ENCODE peak calls at places on chromosomes 16 and 17, in ten cellular contexts. One of them, this sample, is unnamed.

GRCh38 chr16:23348579-23349469 is 46.7 kb downstream of the SCNN1B start:
- DNase-seq in activated T-helper 9 cell treated with anti-CD3 and anti-CD28 coated beads, Interleukin-2, amount 50 U/mL, for 16 hours: no peak
- DNase-seq in GM13977: no peak
- DNase-seq in lung: no peak
- DNase-seq in T-helper 1 cell: no peak
- DNase-seq in stimulated activated CD4-positive, alpha-beta T cell treated with anti-CD3 and anti-CD28 coated beads, Interleukin-1b, Interleukin-23, amount 100 ng/mL, for 24 hours: no peak
- DNase-seq in neural crest cell: no peak
- DNase-seq in body of pancreas: no peak
- DNase-seq in left cardiac atrium: no peak
- DNase-seq in PC-3: no peak
- DNase-seq in this sample: no peak

GRCh38 chr17:56765449-56765848 is 68.3 kb downstream of the C17orf67 start:
- DNase-seq in activated T-helper 9 cell treated with anti-CD3 and anti-CD28 coated beads, Interleukin-2, amount 50 U/mL, for 16 hours: no peak
- DNase-seq in GM13977: no peak
- DNase-seq in lung: no peak
- DNase-seq in T-helper 1 cell: no peak
- DNase-seq in stimulated activated CD4-positive, alpha-beta T cell treated with anti-CD3 and anti-CD28 coated beads, Interleukin-1b, Interleukin-23, amount 100 ng/mL, for 24 hours: no peak
- DNase-seq in neural crest cell: no peak
- DNase-seq in body of pancreas: no peak
- DNase-seq in left cardiac atrium: no peak
- DNase-seq in PC-3: no peak
- DNase-seq in this sample: no peak

GRCh38 chr16:4899474-4899846 is 37.5 kb downstream of the PPL start:
- DNase-seq in activated T-helper 9 cell treated with anti-CD3 and anti-CD28 coated beads, Interleukin-2, amount 50 U/mL, for 16 hours: no peak
- DNase-seq in GM13977: no peak
- DNase-seq in lung: no peak
- DNase-seq in T-helper 1 cell: no peak
- DNase-seq in stimulated activated CD4-positive, alpha-beta T cell treated with anti-CD3 and anti-CD28 coated beads, Interleukin-1b, Interleukin-23, amount 100 ng/mL, for 24 hours: no peak
- DNase-seq in neural crest cell: no peak
- DNase-seq in body of pancreas: no peak
- DNase-seq in left cardiac atrium: no peak
- DNase-seq in PC-3: no peak
- DNase-seq in this sample: no peak

GRCh38 chr16:27918755-27919154 is 144.8 kb downstream of the GSG1L start:
- DNase-seq in activated T-helper 9 cell treated with anti-CD3 and anti-CD28 coated beads, Interleukin-2, amount 50 U/mL, for 16 hours: no peak
- DNase-seq in GM13977: no peak
- DNase-seq in lung: no peak
- DNase-seq in T-helper 1 cell: no peak
- DNase-seq in stimulated activated CD4-positive, alpha-beta T cell treated with anti-CD3 and anti-CD28 coated beads, Interleukin-1b, Interleukin-23, amount 100 ng/mL, for 24 hours: no peak
- DNase-seq in neural crest cell: no peak
- DNase-seq in body of pancreas: no peak
- DNase-seq in left cardiac atrium: no peak
- DNase-seq in PC-3: no peak
- DNase-seq in this sample: no peak

GRCh38 chr16:74817851-74818250 is 43.2 kb upstream of the FA2H start:
- DNase-seq in activated T-helper 9 cell treated with anti-CD3 and anti-CD28 coated beads, Interleukin-2, amount 50 U/mL, for 16 hours: no peak
- DNase-seq in GM13977: no peak
- DNase-seq in lung: no peak
- DNase-seq in T-helper 1 cell: no peak
- DNase-seq in stimulated activated CD4-positive, alpha-beta T cell treated with anti-CD3 and anti-CD28 coated beads, Interleukin-1b, Interleukin-23, amount 100 ng/mL, for 24 hours: no peak
- DNase-seq in neural crest cell: no peak
- DNase-seq in body of pancreas: no peak
- DNase-seq in left cardiac atrium: no peak
- DNase-seq in PC-3: no peak
- DNase-seq in this sample: no peak

GRCh38 chr17:17628388-17629008 is 37.0 kb upstream of the PEMT start:
- DNase-seq in activated T-helper 9 cell treated with anti-CD3 and anti-CD28 coated beads, Interleukin-2, amount 50 U/mL, for 16 hours: peak
- DNase-seq in GM13977: peak
- DNase-seq in lung: no peak
- DNase-seq in T-helper 1 cell: peak
- DNase-seq in stimulated activated CD4-positive, alpha-beta T cell treated with anti-CD3 and anti-CD28 coated beads, Interleukin-1b, Interleukin-23, amount 100 ng/mL, for 24 hours: peak
- DNase-seq in neural crest cell: no peak
- DNase-seq in body of pancreas: no peak
- DNase-seq in left cardiac atrium: no peak
- DNase-seq in PC-3: no peak
- DNase-seq in this sample: peak

GRCh38 chr17:58303981-58304734 is 23.4 kb upstream of the MPO start:
- DNase-seq in activated T-helper 9 cell treated with anti-CD3 and anti-CD28 coated beads, Interleukin-2, amount 50 U/mL, for 16 hours: peak
- DNase-seq in GM13977: peak
- DNase-seq in lung: peak
- DNase-seq in T-helper 1 cell: peak
- DNase-seq in stimulated activated CD4-positive, alpha-beta T cell treated with anti-CD3 and anti-CD28 coated beads, Interleukin-1b, Interleukin-23, amount 100 ng/mL, for 24 hours: peak
- DNase-seq in neural crest cell: peak
- DNase-seq in body of pancreas: peak
- DNase-seq in left cardiac atrium: peak
- DNase-seq in PC-3: peak
- DNase-seq in this sample: peak

GRCh38 chr16:64184156-64184555 is 937.7 kb downstream of the CDH11 start:
- DNase-seq in activated T-helper 9 cell treated with anti-CD3 and anti-CD28 coated beads, Interleukin-2, amount 50 U/mL, for 16 hours: no peak
- DNase-seq in GM13977: no peak
- DNase-seq in lung: no peak
- DNase-seq in T-helper 1 cell: no peak
- DNase-seq in stimulated activated CD4-positive, alpha-beta T cell treated with anti-CD3 and anti-CD28 coated beads, Interleukin-1b, Interleukin-23, amount 100 ng/mL, for 24 hours: no peak
- DNase-seq in neural crest cell: no peak
- DNase-seq in body of pancreas: no peak
- DNase-seq in left cardiac atrium: no peak
- DNase-seq in PC-3: no peak
- DNase-seq in this sample: no peak

GRCh38 chr16:88498576-88499208 is 45.6 kb downstream of the ZFPM1 start:
- DNase-seq in activated T-helper 9 cell treated with anti-CD3 and anti-CD28 coated beads, Interleukin-2, amount 50 U/mL, for 16 hours: no peak
- DNase-seq in GM13977: no peak
- DNase-seq in lung: no peak
- DNase-seq in T-helper 1 cell: no peak
- DNase-seq in stimulated activated CD4-positive, alpha-beta T cell treated with anti-CD3 and anti-CD28 coated beads, Interleukin-1b, Interleukin-23, amount 100 ng/mL, for 24 hours: no peak
- DNase-seq in neural crest cell: no peak
- DNase-seq in body of pancreas: no peak
- DNase-seq in left cardiac atrium: no peak
- DNase-seq in PC-3: no peak
- DNase-seq in this sample: no peak

GRCh38 chr17:34153988-34154387 is 101.1 kb upstream of the CCL2 start:
- DNase-seq in activated T-helper 9 cell treated with anti-CD3 and anti-CD28 coated beads, Interleukin-2, amount 50 U/mL, for 16 hours: no peak
- DNase-seq in GM13977: no peak
- DNase-seq in lung: no peak
- DNase-seq in T-helper 1 cell: no peak
- DNase-seq in stimulated activated CD4-positive, alpha-beta T cell treated with anti-CD3 and anti-CD28 coated beads, Interleukin-1b, Interleukin-23, amount 100 ng/mL, for 24 hours: no peak
- DNase-seq in neural crest cell: no peak
- DNase-seq in body of pancreas: no peak
- DNase-seq in left cardiac atrium: no peak
- DNase-seq in PC-3: no peak
- DNase-seq in this sample: no peak

GRCh38 chr16:69513180-69513966 is 52.4 kb upstream of the NFAT5 start:
- DNase-seq in activated T-helper 9 cell treated with anti-CD3 and anti-CD28 coated beads, Interleukin-2, amount 50 U/mL, for 16 hours: no peak
- DNase-seq in GM13977: no peak
- DNase-seq in lung: no peak
- DNase-seq in T-helper 1 cell: no peak
- DNase-seq in stimulated activated CD4-positive, alpha-beta T cell treated with anti-CD3 and anti-CD28 coated beads, Interleukin-1b, Interleukin-23, amount 100 ng/mL, for 24 hours: no peak
- DNase-seq in neural crest cell: no peak
- DNase-seq in body of pancreas: no peak
- DNase-seq in left cardiac atrium: no peak
- DNase-seq in PC-3: peak
- DNase-seq in this sample: no peak

GRCh38 chr16:2155091-2156024 is at the start of gene TRAF7:
- DNase-seq in activated T-helper 9 cell treated with anti-CD3 and anti-CD28 coated beads, Interleukin-2, amount 50 U/mL, for 16 hours: peak
- DNase-seq in GM13977: peak
- DNase-seq in lung: peak
- DNase-seq in T-helper 1 cell: peak
- DNase-seq in stimulated activated CD4-positive, alpha-beta T cell treated with anti-CD3 and anti-CD28 coated beads, Interleukin-1b, Interleukin-23, amount 100 ng/mL, for 24 hours: peak
- DNase-seq in neural crest cell: peak
- DNase-seq in body of pancreas: peak
- DNase-seq in left cardiac atrium: peak
- DNase-seq in PC-3: peak
- DNase-seq in this sample: peak

GRCh38 chr16:3026003-3026378 is 2.2 kb downstream of the THOC6 start:
- DNase-seq in activated T-helper 9 cell treated with anti-CD3 and anti-CD28 coated beads, Interleukin-2, amount 50 U/mL, for 16 hours: no peak
- DNase-seq in GM13977: no peak
- DNase-seq in lung: no peak
- DNase-seq in T-helper 1 cell: no peak
- DNase-seq in stimulated activated CD4-positive, alpha-beta T cell treated with anti-CD3 and anti-CD28 coated beads, Interleukin-1b, Interleukin-23, amount 100 ng/mL, for 24 hours: no peak
- DNase-seq in neural crest cell: no peak
- DNase-seq in body of pancreas: no peak
- DNase-seq in left cardiac atrium: no peak
- DNase-seq in PC-3: no peak
- DNase-seq in this sample: no peak